ENCODE peak calls at places on chromosome 6, in ten cellular contexts. O is CD4-positive, CD25-positive, alpha-beta regulatory T cell; Z is psoas muscle; Q is ovary; S is aorta; D is Peyer's patch; K is fibroblast of lung; M is GM23248; W is body of pancreas; E is left lung. C is an unnamed sample. For H3K4me1, the result is how much of the 10 kb centered on the place peaks cover.

GRCh38 chr6:145648149-145648548 is 87.2 kb downstream of the EPM2A start:
- DNase-seq in O (no peak), Z (no peak), Q (no peak), S (no peak), D (no peak), K (no peak), M (no peak), W (no peak), E (no peak), C (no peak)

GRCh38 chr6:31203345-31203979 is 33.0 kb upstream of the POU5F1 start:
- DNase-seq in O (peak), Z (no peak), Q (no peak), S (no peak), D (no peak), K (peak), M (peak), W (peak), E (no peak), C (no peak)

GRCh38 chr6:67431076-67431475 is 1204.0 kb upstream of the ADGRB3 start:
- DNase-seq in O (no peak), Z (no peak), Q (no peak), S (no peak), D (no peak), K (no peak), M (no peak), W (no peak), E (no peak), C (no peak)

GRCh38 chr6:162217811-162218450 is 509.6 kb downstream of the PRKN start:
- DNase-seq in O (no peak), Z (no peak), Q (no peak), S (no peak), D (no peak), K (no peak), M (no peak), W (no peak), E (peak), C (no peak)

GRCh38 chr6:25311251-25311910 is 32.2 kb downstream of the CARMIL1 start:
- DNase-seq in O (no peak), Z (no peak), Q (no peak), S (no peak), D (no peak), K (peak), M (peak), W (no peak), E (no peak), C (no peak)

GRCh38 chr6:112485813-112486212 is 138.7 kb downstream of the RFPL4B start:
- DNase-seq in O (no peak), Z (no peak), Q (no peak), S (no peak), D (no peak), K (no peak), M (peak), W (no peak), E (no peak), C (no peak)

GRCh38 chr6:17585766-17586502 is 14.2 kb upstream of the FAM8A1 start:
- DNase-seq in O (no peak), Z (no peak), Q (no peak), S (no peak), D (no peak), K (peak), M (no peak), W (no peak), E (no peak), C (no peak)

GRCh38 chr6:121723623-121724022 is 288.2 kb downstream of the GJA1 start:
- DNase-seq in O (no peak), Z (no peak), Q (no peak), S (no peak), D (no peak), K (no peak), M (no peak), W (no peak), E (no peak), C (no peak)

GRCh38 chr6:138428943-138429616 is 25.1 kb downstream of the HEBP2 start:
- DNase-seq in O (no peak), Z (no peak), Q (no peak), S (no peak), D (no peak), K (peak), M (peak), W (no peak), E (no peak), C (no peak)

GRCh38 chr6:111683749-111684267 is 78.1 kb upstream of the TRAF3IP2 start:
- DNase-seq in O (no peak), Z (peak), Q (peak), S (no peak), D (no peak), K (peak), M (peak), W (no peak), E (no peak), C (peak)

GRCh38 chr6:125623085-125623484 is 126.3 kb upstream of the HEY2 start:
- DNase-seq in O (no peak), Z (no peak), Q (no peak), S (no peak), D (no peak), K (no peak), M (no peak), W (no peak), E (no peak), C (no peak)

GRCh38 chr6:128508588-128509296 is 11.7 kb downstream of the PTPRK start:
- DNase-seq in O (no peak), Z (no peak), Q (no peak), S (no peak), D (no peak), K (peak), M (peak), W (no peak), E (no peak), C (no peak)

GRCh38 chr6:128512296-128512695 is 8.1 kb downstream of the PTPRK start:
- DNase-seq in O (no peak), Z (no peak), Q (no peak), S (no peak), D (no peak), K (no peak), M (no peak), W (no peak), E (no peak), C (no peak)

GRCh38 chr6:128513878-128514277 is 6.5 kb downstream of the PTPRK start:
- DNase-seq in O (no peak), Z (no peak), Q (no peak), S (no peak), D (no peak), K (no peak), M (no peak), W (peak), E (no peak), C (no peak)

GRCh38 chr6:128509709-128510108 is 10.7 kb downstream of the PTPRK start:
- DNase-seq in O (no peak), Z (no peak), Q (no peak), S (no peak), D (no peak), K (no peak), M (no peak), W (no peak), E (no peak), C (no peak)

GRCh38 chr6:128511518-128511917 is 8.9 kb downstream of the PTPRK start:
- DNase-seq in O (no peak), Z (no peak), Q (no peak), S (no peak), D (no peak), K (peak), M (peak), W (no peak), E (no peak), C (no peak)
- H3K4me1 ChIP-seq in O (under half), Z (under half), Q (under half), S (under half), D (half or more), K (under half), M (half or more), W (half or more), E (under half), C (under half)

DNA sequence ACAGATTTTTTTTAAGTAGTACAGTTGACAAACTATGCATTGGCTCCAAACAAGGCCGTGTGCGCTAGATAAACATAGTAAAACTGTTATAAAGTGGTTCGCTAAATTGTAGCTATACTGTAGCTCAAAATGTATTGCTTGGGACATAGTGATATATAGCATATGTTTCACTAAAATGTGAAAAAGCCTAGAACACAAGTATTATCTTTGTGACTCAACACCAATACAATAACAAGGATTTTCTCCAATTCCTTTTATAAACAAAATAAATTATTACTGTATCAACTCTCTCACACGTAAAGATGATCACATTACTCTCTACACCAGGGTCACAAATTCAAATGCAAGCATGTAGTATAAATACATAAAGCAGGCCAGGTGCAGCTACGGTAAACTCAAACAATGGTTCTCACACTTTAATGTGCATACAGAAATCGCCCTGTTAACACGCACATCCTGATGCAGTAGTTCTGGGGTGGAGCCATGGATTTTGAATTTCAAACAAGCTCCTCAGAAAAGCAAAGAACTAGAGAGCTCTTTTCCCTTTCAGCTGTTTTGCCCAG is 214.6 kb downstream of the GMDS start:
- DNase-seq in O (no peak), Z (no peak), Q (no peak), S (no peak), D (no peak), K (no peak), M (no peak), W (no peak), E (no peak), C (no peak)
- H3K4me1 ChIP-seq in O (under half), Z (under half), Q (under half), S (under half), D (under half), K (under half), M (under half), W (under half), E (under half), C (under half)

GRCh38 chr6:43016166-43016915 is 2.3 kb downstream of the KLHDC3 start:
- DNase-seq in O (no peak), Z (peak), Q (no peak), S (no peak), D (no peak), K (no peak), M (no peak), W (no peak), E (no peak), C (no peak)

GRCh38 chr6:43014434-43014909 is 423 bp downstream of the KLHDC3 start:
- DNase-seq in O (no peak), Z (no peak), Q (no peak), S (no peak), D (no peak), K (peak), M (peak), W (no peak), E (no peak), C (no peak)

GRCh38 chr6:43019152-43019551 is 2.3 kb upstream of the RRP36 start:
- DNase-seq in O (no peak), Z (no peak), Q (no peak), S (no peak), D (no peak), K (no peak), M (no peak), W (no peak), E (no peak), C (no peak)

GRCh38 chr6:43013843-43014433 is at the start of the genes KLHDC3 and MEA1:
- DNase-seq in O (peak), Z (peak), Q (peak), S (peak), D (peak), K (peak), M (peak), W (peak), E (peak), C (peak)

DNA sequence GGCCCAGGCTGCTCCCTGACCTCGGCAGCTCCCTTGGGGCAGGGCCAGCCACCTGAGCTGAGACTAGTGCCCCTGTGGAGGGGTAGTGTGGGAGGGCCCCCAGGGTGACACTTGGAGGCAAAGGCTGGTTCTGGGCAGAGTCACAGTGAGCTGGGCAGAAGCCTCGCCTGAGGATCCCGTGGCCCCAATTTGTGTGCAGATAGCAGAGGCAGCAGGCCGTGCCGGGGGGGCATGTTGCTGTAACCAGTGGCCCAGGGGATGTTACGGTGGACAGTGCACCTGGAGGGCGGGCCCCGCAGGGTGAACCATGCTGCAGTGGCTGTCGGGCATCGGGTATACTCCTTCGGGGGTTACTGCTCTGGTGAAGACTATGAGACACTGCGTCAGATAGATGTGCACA is 2.9 kb downstream of the KLHDC3 start:
- DNase-seq in O (no peak), Z (peak), Q (no peak), S (no peak), D (no peak), K (no peak), M (no peak), W (no peak), E (peak), C (no peak)
- H3K4me1 ChIP-seq in O (under half), Z (half or more), Q (under half), S (under half), D (under half), K (under half), M (under half), W (half or more), E (half or more), C (half or more)

GRCh38 chr6:46293641-46294316 is 123.0 kb upstream of the ENPP5 start:
- DNase-seq in O (no peak), Z (no peak), Q (no peak), S (no peak), D (no peak), K (no peak), M (no peak), W (no peak), E (no peak), C (no peak)
- H3K4me1 ChIP-seq in O (under half), Z (under half), Q (under half), S (under half), D (under half), K (under half), M (under half), W (under half), E (under half), C (under half)

DNA sequence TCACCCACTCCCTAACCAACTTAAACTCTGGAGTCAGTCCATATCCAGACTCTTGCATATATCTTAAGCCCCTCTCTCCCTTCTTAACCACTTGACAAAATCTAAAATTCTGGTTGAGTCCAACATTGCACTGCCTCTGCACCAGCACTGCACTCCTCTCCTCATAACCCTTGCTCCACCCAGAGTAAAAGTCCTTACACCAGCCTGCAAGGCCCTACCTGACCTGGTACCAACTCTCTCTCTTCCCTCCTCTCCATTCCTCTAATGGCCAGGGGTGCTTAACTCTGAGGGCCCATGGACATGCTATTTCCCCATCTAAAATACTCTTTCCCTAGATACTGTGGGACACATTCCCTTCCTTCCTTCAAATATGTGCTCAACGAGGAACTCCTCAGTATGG is 21.0 kb downstream of the STX7 start:
- DNase-seq in O (no peak), Z (no peak), Q (no peak), S (no peak), D (no peak), K (no peak), M (no peak), W (no peak), E (no peak), C (no peak)
- H3K4me1 ChIP-seq in O (under half), Z (under half), Q (under half), S (under half), D (under half), K (under half), M (under half), W (under half), E (half or more), C (under half)

GRCh38 chr6:142481466-142481865 is 179.7 kb downstream of the ADGRG6 start:
- DNase-seq in O (no peak), Z (no peak), Q (no peak), S (no peak), D (no peak), K (no peak), M (no peak), W (no peak), E (no peak), C (no peak)

GRCh38 chr6:142482973-142483372 is 181.2 kb downstream of the ADGRG6 start:
- DNase-seq in O (no peak), Z (no peak), Q (no peak), S (no peak), D (no peak), K (no peak), M (peak), W (no peak), E (no peak), C (no peak)

GRCh38 chr6:142485256-142485655 is 183.4 kb downstream of the ADGRG6 start:
- DNase-seq in O (no peak), Z (no peak), Q (no peak), S (no peak), D (no peak), K (peak), M (peak), W (no peak), E (no peak), C (no peak)

GRCh38 chr6:142478117-142478516 is 176.3 kb downstream of the ADGRG6 start:
- DNase-seq in O (no peak), Z (no peak), Q (no peak), S (no peak), D (no peak), K (peak), M (peak), W (no peak), E (no peak), C (no peak)

DNA sequence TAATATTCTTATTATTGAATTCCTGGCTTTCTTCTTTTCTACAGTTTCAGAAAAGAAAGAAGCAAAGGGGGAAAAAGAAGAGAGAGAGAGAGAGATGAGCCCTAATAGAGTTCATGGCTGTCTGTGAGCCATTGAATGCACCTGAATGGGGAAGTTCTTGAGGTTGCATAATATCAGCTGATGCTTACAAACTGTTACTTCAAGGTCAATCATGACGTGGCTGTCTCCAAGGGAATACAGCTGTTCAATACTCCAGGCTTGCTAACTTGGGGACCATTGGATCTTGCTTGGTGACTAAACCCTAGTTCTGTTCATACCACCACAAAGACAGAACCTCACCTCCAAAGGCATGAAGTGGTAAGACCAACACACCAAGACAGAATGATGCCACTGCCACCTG is 180.4 kb downstream of the ADGRG6 start:
- DNase-seq in O (no peak), Z (no peak), Q (no peak), S (no peak), D (no peak), K (no peak), M (no peak), W (no peak), E (no peak), C (no peak)
- H3K4me1 ChIP-seq in O (under half), Z (under half), Q (under half), S (under half), D (under half), K (under half), M (under half), W (under half), E (under half), C (under half)

DNA sequence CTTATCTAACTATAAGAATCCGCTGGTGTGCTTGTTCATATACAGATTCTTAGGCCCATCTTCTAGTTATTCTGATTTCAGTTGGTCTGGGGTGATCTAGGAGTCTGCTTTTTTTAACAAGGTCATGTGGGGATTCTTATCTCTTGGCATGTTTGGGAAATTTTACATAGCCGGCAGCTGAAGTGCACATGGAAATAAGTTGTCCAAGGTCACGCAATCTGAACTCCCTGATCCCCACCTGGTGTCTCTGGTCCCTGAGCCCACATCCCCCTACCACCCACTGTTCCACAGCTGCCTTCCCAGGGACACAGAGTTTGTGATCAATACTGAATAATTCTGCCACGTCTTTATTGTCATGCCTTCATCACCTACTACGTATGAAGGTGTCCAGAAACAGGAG is 90.8 kb downstream of the SSR1 start:
- DNase-seq in O (no peak), Z (no peak), Q (no peak), S (no peak), D (no peak), K (no peak), M (no peak), W (peak), E (no peak), C (no peak)
- H3K4me1 ChIP-seq in O (under half), Z (under half), Q (under half), S (under half), D (under half), K (under half), M (under half), W (half or more), E (under half), C (half or more)

GRCh38 chr6:37136821-37137200 is 33.1 kb upstream of the PIM1 start:
- DNase-seq in O (no peak), Z (no peak), Q (no peak), S (no peak), D (no peak), K (no peak), M (no peak), W (no peak), E (no peak), C (no peak)
- H3K4me1 ChIP-seq in O (under half), Z (under half), Q (under half), S (under half), D (under half), K (under half), M (half or more), W (under half), E (under half), C (under half)

DNA sequence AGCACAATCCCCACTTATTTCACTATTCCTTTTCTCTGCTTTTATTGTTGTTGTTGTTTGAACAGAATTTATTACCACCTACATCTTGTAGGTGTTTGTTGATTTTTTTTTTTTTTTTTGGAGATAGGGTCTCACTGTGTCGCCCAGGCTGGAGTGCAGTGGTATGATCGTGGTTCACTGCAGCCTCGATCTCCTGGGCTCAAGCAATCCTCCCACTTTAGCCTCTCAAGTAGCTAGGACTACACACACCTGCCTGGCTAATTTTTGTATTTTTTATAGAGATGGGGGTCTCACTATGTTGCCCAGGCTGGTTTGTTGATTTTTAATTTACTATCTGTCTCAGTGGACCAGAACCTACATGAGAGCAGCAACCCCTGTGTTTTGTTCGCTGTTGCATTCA is 3.6 kb downstream of the ZSCAN12 start:
- DNase-seq in O (no peak), Z (no peak), Q (no peak), S (no peak), D (no peak), K (no peak), M (no peak), W (no peak), E (no peak), C (no peak)
- H3K4me1 ChIP-seq in O (under half), Z (under half), Q (under half), S (under half), D (under half), K (under half), M (under half), W (under half), E (under half), C (under half)

C was measured in right atrium auricular region.